ENCODE peak calls at places on chromosomes 4 and X, in nine cellular contexts. One of them, this sample, is unnamed.

GRCh38 chrX:150032742-150033141 is 94.5 kb upstream of the EOLA2 start:
- DNase-seq in tibial nerve: no peak
- DNase-seq in upper lobe of right lung: no peak
- DNase-seq in HepG2: no peak
- DNase-seq in fibroblast of lung: peak
- DNase-seq in neural progenitor cell: peak
- DNase-seq in suprapubic skin: no peak
- DNase-seq in uterus: no peak
- DNase-seq in heart left ventricle: no peak
- DNase-seq in this sample: peak

GRCh38 chr4:74444891-74445642 is at the start of gene AREG:
- DNase-seq in tibial nerve: peak
- DNase-seq in upper lobe of right lung: peak
- DNase-seq in HepG2: peak
- DNase-seq in fibroblast of lung: peak
- DNase-seq in neural progenitor cell: peak
- DNase-seq in suprapubic skin: peak
- DNase-seq in uterus: peak
- DNase-seq in heart left ventricle: peak
- DNase-seq in this sample: peak

GRCh38 chr4:142413516-142413915 is 432.6 kb downstream of the INPP4B start:
- DNase-seq in tibial nerve: no peak
- DNase-seq in upper lobe of right lung: no peak
- DNase-seq in HepG2: no peak
- DNase-seq in fibroblast of lung: no peak
- DNase-seq in neural progenitor cell: no peak
- DNase-seq in suprapubic skin: no peak
- DNase-seq in uterus: no peak
- DNase-seq in heart left ventricle: no peak
- DNase-seq in this sample: peak

GRCh38 chr4:25654971-25655963 is at the start of gene SLC34A2:
- DNase-seq in tibial nerve: no peak
- DNase-seq in upper lobe of right lung: peak
- DNase-seq in HepG2: peak
- DNase-seq in fibroblast of lung: no peak
- DNase-seq in neural progenitor cell: peak
- DNase-seq in suprapubic skin: no peak
- DNase-seq in uterus: no peak
- DNase-seq in heart left ventricle: no peak
- DNase-seq in this sample: no peak

GRCh38 chrX:119500061-119500800 is 32.0 kb downstream of the SLC25A5 start:
- DNase-seq in tibial nerve: no peak
- DNase-seq in upper lobe of right lung: no peak
- DNase-seq in HepG2: no peak
- DNase-seq in fibroblast of lung: no peak
- DNase-seq in neural progenitor cell: no peak
- DNase-seq in suprapubic skin: no peak
- DNase-seq in uterus: no peak
- DNase-seq in heart left ventricle: no peak
- DNase-seq in this sample: no peak

GRCh38 chrX:10502961-10503360 is 117.4 kb downstream of the MID1 start:
- DNase-seq in tibial nerve: no peak
- DNase-seq in upper lobe of right lung: no peak
- DNase-seq in HepG2: no peak
- DNase-seq in fibroblast of lung: no peak
- DNase-seq in neural progenitor cell: no peak
- DNase-seq in suprapubic skin: no peak
- DNase-seq in uterus: no peak
- DNase-seq in heart left ventricle: no peak
- DNase-seq in this sample: no peak

GRCh38 chr4:111113591-111113990 is 490.7 kb upstream of the PITX2 start:
- DNase-seq in tibial nerve: no peak
- DNase-seq in upper lobe of right lung: no peak
- DNase-seq in HepG2: no peak
- DNase-seq in fibroblast of lung: no peak
- DNase-seq in neural progenitor cell: no peak
- DNase-seq in suprapubic skin: no peak
- DNase-seq in uterus: no peak
- DNase-seq in heart left ventricle: no peak
- DNase-seq in this sample: no peak

GRCh38 chr4:6595897-6596537 is 21.0 kb downstream of the MAN2B2 start:
- DNase-seq in tibial nerve: no peak
- DNase-seq in upper lobe of right lung: no peak
- DNase-seq in HepG2: no peak
- DNase-seq in fibroblast of lung: no peak
- DNase-seq in neural progenitor cell: no peak
- DNase-seq in suprapubic skin: no peak
- DNase-seq in uterus: no peak
- DNase-seq in heart left ventricle: no peak
- DNase-seq in this sample: no peak

GRCh38 chr4:5770051-5770450 is 59.0 kb downstream of the EVC start:
- DNase-seq in tibial nerve: no peak
- DNase-seq in upper lobe of right lung: peak
- DNase-seq in HepG2: no peak
- DNase-seq in fibroblast of lung: no peak
- DNase-seq in neural progenitor cell: no peak
- DNase-seq in suprapubic skin: no peak
- DNase-seq in uterus: no peak
- DNase-seq in heart left ventricle: no peak
- DNase-seq in this sample: no peak

GRCh38 chrX:42456301-42456700 is 321.7 kb downstream of the PPP1R2C start:
- DNase-seq in tibial nerve: no peak
- DNase-seq in upper lobe of right lung: peak
- DNase-seq in HepG2: no peak
- DNase-seq in fibroblast of lung: no peak
- DNase-seq in neural progenitor cell: no peak
- DNase-seq in suprapubic skin: no peak
- DNase-seq in uterus: no peak
- DNase-seq in heart left ventricle: no peak
- DNase-seq in this sample: no peak

GRCh38 chr4:38609614-38610013 is 54.4 kb upstream of the KLF3 start:
- DNase-seq in tibial nerve: no peak
- DNase-seq in upper lobe of right lung: no peak
- DNase-seq in HepG2: no peak
- DNase-seq in fibroblast of lung: no peak
- DNase-seq in neural progenitor cell: no peak
- DNase-seq in suprapubic skin: no peak
- DNase-seq in uterus: no peak
- DNase-seq in heart left ventricle: no peak
- DNase-seq in this sample: no peak

GRCh38 chrX:24902808-24903207 is 113.0 kb downstream of the ARX start:
- DNase-seq in tibial nerve: no peak
- DNase-seq in upper lobe of right lung: no peak
- DNase-seq in HepG2: no peak
- DNase-seq in fibroblast of lung: peak
- DNase-seq in neural progenitor cell: no peak
- DNase-seq in suprapubic skin: no peak
- DNase-seq in uterus: no peak
- DNase-seq in heart left ventricle: no peak
- DNase-seq in this sample: peak

GRCh38 chrX:69961365-69962072 is 88.2 kb downstream of the AWAT2 start:
- DNase-seq in tibial nerve: no peak
- DNase-seq in upper lobe of right lung: no peak
- DNase-seq in HepG2: no peak
- DNase-seq in fibroblast of lung: peak
- DNase-seq in neural progenitor cell: no peak
- DNase-seq in suprapubic skin: no peak
- DNase-seq in uterus: no peak
- DNase-seq in heart left ventricle: no peak
- DNase-seq in this sample: no peak

GRCh38 chr4:76690091-76690905 is 207.6 kb downstream of the SOWAHB start:
- DNase-seq in tibial nerve: no peak
- DNase-seq in upper lobe of right lung: no peak
- DNase-seq in HepG2: no peak
- DNase-seq in fibroblast of lung: peak
- DNase-seq in neural progenitor cell: no peak
- DNase-seq in suprapubic skin: no peak
- DNase-seq in uterus: no peak
- DNase-seq in heart left ventricle: no peak
- DNase-seq in this sample: peak

DNA sequence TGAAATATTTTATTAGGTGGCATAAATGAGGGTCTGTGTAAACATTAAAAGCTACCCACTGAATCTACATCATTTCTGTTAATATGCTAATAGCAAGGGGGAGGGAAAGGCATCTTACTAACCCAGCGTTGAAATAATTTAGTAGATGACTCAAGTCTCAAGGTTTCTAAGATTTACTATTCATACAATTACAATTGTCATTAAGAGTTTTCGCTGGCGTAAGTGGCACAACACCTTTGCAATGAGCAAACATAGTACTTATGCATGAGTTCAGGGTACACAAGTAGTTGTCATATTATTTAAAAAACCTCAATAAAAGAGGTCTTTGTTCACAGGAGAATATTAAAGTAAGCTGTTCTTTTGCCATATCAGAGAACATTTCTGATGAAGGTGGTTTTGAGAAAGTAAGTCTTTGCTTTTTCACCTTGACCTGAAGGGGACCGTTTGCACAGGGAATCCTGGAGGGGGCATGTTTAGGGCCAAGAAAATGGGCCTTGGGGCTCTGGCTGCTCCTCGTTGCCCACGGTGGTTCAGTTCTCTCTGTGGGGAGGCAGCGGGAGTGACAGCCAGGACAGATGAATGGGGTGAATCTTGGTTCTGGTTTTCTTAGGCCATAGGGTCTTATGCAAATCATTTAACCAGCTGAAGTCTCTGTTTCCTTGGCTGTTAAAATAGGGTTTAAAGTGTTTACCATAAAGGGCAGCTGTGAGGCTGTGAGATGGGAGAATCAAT is 4.4 kb upstream of the RHOH start:
- DNase-seq in tibial nerve: no peak
- DNase-seq in upper lobe of right lung: no peak
- DNase-seq in HepG2: peak
- DNase-seq in fibroblast of lung: no peak
- DNase-seq in neural progenitor cell: no peak
- DNase-seq in suprapubic skin: no peak
- DNase-seq in uterus: no peak
- DNase-seq in heart left ventricle: no peak
- DNase-seq in this sample: no peak
- H3K4me3 ChIP-seq in tibial nerve: no peak
- H3K4me3 ChIP-seq in upper lobe of right lung: no peak
- H3K4me3 ChIP-seq in HepG2: peak
- H3K4me3 ChIP-seq in fibroblast of lung: no peak
- H3K4me3 ChIP-seq in neural progenitor cell: no peak
- H3K4me3 ChIP-seq in suprapubic skin: no peak
- H3K4me3 ChIP-seq in uterus: no peak
- H3K4me3 ChIP-seq in heart left ventricle: no peak
- H3K4me3 ChIP-seq in this sample: no peak

GRCh38 chr4:127685292-127685691 is 44.9 kb upstream of the SLC25A31 start:
- DNase-seq in tibial nerve: no peak
- DNase-seq in upper lobe of right lung: no peak
- DNase-seq in HepG2: peak
- DNase-seq in fibroblast of lung: no peak
- DNase-seq in neural progenitor cell: no peak
- DNase-seq in suprapubic skin: no peak
- DNase-seq in uterus: no peak
- DNase-seq in heart left ventricle: no peak
- DNase-seq in this sample: no peak
- TF ChIP-seq CTCF in tibial nerve: no peak
- TF ChIP-seq CTCF in upper lobe of right lung: no peak
- TF ChIP-seq CTCF in HepG2: no peak
- TF ChIP-seq CTCF in fibroblast of lung: no peak
- TF ChIP-seq CTCF in neural progenitor cell: no peak
- TF ChIP-seq CTCF in suprapubic skin: no peak
- TF ChIP-seq CTCF in uterus: no peak
- TF ChIP-seq CTCF in heart left ventricle: no peak
- TF ChIP-seq CTCF in this sample: no peak

GRCh38 chr4:85824166-85824945 is 349.4 kb downstream of the ARHGAP24 start:
- DNase-seq in tibial nerve: no peak
- DNase-seq in upper lobe of right lung: no peak
- DNase-seq in HepG2: no peak
- DNase-seq in fibroblast of lung: no peak
- DNase-seq in neural progenitor cell: no peak
- DNase-seq in suprapubic skin: no peak
- DNase-seq in uterus: no peak
- DNase-seq in heart left ventricle: no peak
- DNase-seq in this sample: peak
- H3K4me3 ChIP-seq in tibial nerve: no peak
- H3K4me3 ChIP-seq in upper lobe of right lung: no peak
- H3K4me3 ChIP-seq in HepG2: no peak
- H3K4me3 ChIP-seq in fibroblast of lung: peak
- H3K4me3 ChIP-seq in neural progenitor cell: no peak
- H3K4me3 ChIP-seq in suprapubic skin: no peak
- H3K4me3 ChIP-seq in uterus: no peak
- H3K4me3 ChIP-seq in heart left ventricle: no peak
- H3K4me3 ChIP-seq in this sample: peak

GRCh38 chrX:75655627-75656026 is 129.4 kb downstream of the MAGEE2 start:
- DNase-seq in tibial nerve: no peak
- DNase-seq in upper lobe of right lung: no peak
- DNase-seq in HepG2: no peak
- DNase-seq in fibroblast of lung: no peak
- DNase-seq in neural progenitor cell: no peak
- DNase-seq in suprapubic skin: no peak
- DNase-seq in uterus: no peak
- DNase-seq in heart left ventricle: no peak
- DNase-seq in this sample: no peak
- TF ChIP-seq CTCF in tibial nerve: no peak
- TF ChIP-seq CTCF in upper lobe of right lung: no peak
- TF ChIP-seq CTCF in HepG2: no peak
- TF ChIP-seq CTCF in fibroblast of lung: no peak
- TF ChIP-seq CTCF in neural progenitor cell: no peak
- TF ChIP-seq CTCF in suprapubic skin: no peak
- TF ChIP-seq CTCF in uterus: no peak
- TF ChIP-seq CTCF in heart left ventricle: no peak
- TF ChIP-seq CTCF in this sample: no peak